ENCODE peak calls at places on chromosomes 16 and 17, in five cellular contexts. K, S, G, I and T are unnamed samples.

GRCh38 chr17:43367588-43368242 is 31.1 kb upstream of the ARL4D start:
- DNase-seq in K (peak; percentile 96), S (no peak), G (peak; percentile 60), I (no peak), T (peak; percentile 89)

GRCh38 chr17:70110443-70110880 is 35.4 kb downstream of the KCNJ16 start:
- DNase-seq in K (no peak), S (no peak), G (no peak), I (no peak), T (no peak)

GRCh38 chr17:17280613-17281549 is at the start of gene COPS3:
- DNase-seq in K (peak; percentile 99), S (peak; percentile 100), G (peak; percentile 98), I (peak; percentile 95), T (peak; percentile 99)

GRCh38 chr17:30961213-30962188 is 9.3 kb upstream of the RNF135 start:
- DNase-seq in K (peak; percentile 85), S (no peak), G (peak; percentile 51), I (peak; percentile 75), T (peak; percentile 57)

GRCh38 chr16:27844826-27845225 is 218.7 kb downstream of the GSG1L start:
- DNase-seq in K (no peak), S (no peak), G (no peak), I (no peak), T (no peak)

GRCh38 chr17:81454473-81454872 is 58.1 kb downstream of the ACTG1 start:
- DNase-seq in K (no peak), S (no peak), G (no peak), I (peak; percentile 27), T (peak; percentile 50)

GRCh38 chr17:81459864-81460263 is 52.7 kb downstream of the ACTG1 start:
- DNase-seq in K (no peak), S (no peak), G (no peak), I (no peak), T (no peak)

GRCh38 chr17:73546770-73547345 is 97.4 kb downstream of the SDK2 start:
- DNase-seq in K (peak; percentile 38), S (peak; percentile 87), G (peak; percentile 49), I (peak; percentile 66), T (peak; percentile 95)

GRCh38 chr16:51624083-51624775 is 473.2 kb upstream of the SALL1 start:
- DNase-seq in K (no peak), S (no peak), G (no peak), I (no peak), T (no peak)

GRCh38 chr17:77310336-77310735 is 169.6 kb downstream of the SEC14L1 start:
- DNase-seq in K (no peak), S (no peak), G (no peak), I (no peak), T (no peak)

GRCh38 chr17:44170499-44171201 is at the start of gene ASB16:
- DNase-seq in K (no peak), S (peak; percentile 59), G (no peak), I (no peak), T (no peak)

GRCh38 chr17:66755101-66755943 is 79.6 kb upstream of the CACNG5 start:
- DNase-seq in K (no peak), S (no peak), G (no peak), I (no peak), T (no peak)

GRCh38 chr16:66919569-66920472 is 1.1 kb upstream of the CDH16 start:
- DNase-seq in K (no peak), S (no peak), G (no peak), I (no peak), T (no peak)

GRCh38 chr17:78763561-78763960 is 18.5 kb downstream of the CYTH1 start:
- DNase-seq in K (no peak), S (no peak), G (no peak), I (no peak), T (no peak)

GRCh38 chr17:64125937-64126336 is 4.0 kb downstream of the ERN1 start:
- DNase-seq in K (no peak), S (no peak), G (no peak), I (no peak), T (no peak)